ENCODE peak calls at places on chromosomes 4 and X, in four cellular contexts. C, O, J and E are unnamed samples.

GRCh38 chrX:123077671-123078070 is 106.4 kb upstream of the GRIA3 start:
- DNase-seq in C (no peak), O (no peak), J (peak; percentile 32), E (no peak)

GRCh38 chr4:17535906-17536305 is 20.9 kb downstream of the CLRN2 start:
- DNase-seq in C (no peak), O (no peak), J (no peak), E (no peak)

GRCh38 chr4:163542275-163542674 is 47.8 kb downstream of the TMA16 start:
- DNase-seq in C (no peak), O (no peak), J (peak; percentile 48), E (no peak)

GRCh38 chr4:77881460-77882295 is 19.0 kb downstream of the MRPL1 start:
- DNase-seq in C (peak; percentile 37), O (no peak), J (no peak), E (no peak)

GRCh38 chr4:36046026-36046425 is 198.3 kb downstream of the ARAP2 start:
- DNase-seq in C (no peak), O (no peak), J (no peak), E (no peak)

GRCh38 chr4:1520145-1520661 is 114.0 kb upstream of the NKX1-1 start:
- DNase-seq in C (no peak), O (no peak), J (no peak), E (no peak)

GRCh38 chr4:13329963-13330362 is 154.2 kb downstream of the RAB28 start:
- DNase-seq in C (no peak), O (no peak), J (peak; percentile 17), E (no peak)

GRCh38 chr4:53150631-53151488 is 215.0 kb downstream of the SCFD2 start:
- DNase-seq in C (no peak), O (no peak), J (peak; percentile 34), E (no peak)

GRCh38 chr4:174260099-174260498 is 23.4 kb downstream of the FBXO8 start:
- DNase-seq in C (no peak), O (no peak), J (peak; percentile 58), E (no peak)

GRCh38 chr4:149709640-149710039 is 106.0 kb downstream of the IQCM start:
- DNase-seq in C (no peak), O (no peak), J (no peak), E (no peak)

GRCh38 chrX:51802917-51803688 is 59.9 kb downstream of the GSPT2 start:
- DNase-seq in C (peak; percentile 74), O (peak; percentile 74), J (peak; percentile 64), E (peak; percentile 62)

GRCh38 chrX:107825698-107826285 is at the start of gene MID2:
- DNase-seq in C (peak; percentile 78), O (peak; percentile 61), J (peak; percentile 67), E (peak; percentile 63)

GRCh38 chr4:17500574-17500973 is 11.3 kb downstream of the QDPR start:
- DNase-seq in C (no peak), O (no peak), J (no peak), E (no peak)

GRCh38 chr4:78629991-78630541 is 78.5 kb downstream of the ANXA3 start:
- DNase-seq in C (peak; percentile 67), O (no peak), J (no peak), E (no peak)

GRCh38 chr4:112916868-112917267 is 132.6 kb upstream of the ANK2 start:
- DNase-seq in C (no peak), O (no peak), J (peak; percentile 49), E (no peak)

GRCh38 chr4:11281720-11282119 is 147.0 kb downstream of the HS3ST1 start:
- DNase-seq in C (no peak), O (no peak), J (no peak), E (no peak)

GRCh38 chr4:100778431-100778830 is 260.6 kb upstream of the EMCN start:
- DNase-seq in C (no peak), O (no peak), J (no peak), E (no peak)

GRCh38 chrX:1582686-1583437 is 8.5 kb upstream of the AKAP17A start:
- DNase-seq in C (no peak), O (no peak), J (peak; percentile 30), E (no peak)

GRCh38 chr4:164312671-164313070 is 441.3 kb upstream of the SMIM31 start:
- DNase-seq in C (no peak), O (no peak), J (no peak), E (no peak)

GRCh38 chr4:124884316-124884715 is 171.8 kb upstream of the ANKRD50 start:
- DNase-seq in C (no peak), O (no peak), J (no peak), E (no peak)

GRCh38 chr4:102139132-102139573 is 206.1 kb downstream of the SLC39A8 start:
- DNase-seq in C (no peak), O (no peak), J (peak; percentile 51), E (no peak)

GRCh38 chr4:109294006-109294405 is 8.5 kb downstream of the COL25A1 start:
- DNase-seq in C (peak; percentile 9), O (no peak), J (no peak), E (no peak)

GRCh38 chrX:78957049-78957767 is 12.0 kb downstream of the P2RY10 start:
- DNase-seq in C (no peak), O (no peak), J (no peak), E (no peak)

GRCh38 chr4:110518889-110519490 is 43.0 kb downstream of the ENPEP start:
- DNase-seq in C (peak; percentile 48), O (peak; percentile 11), J (peak; percentile 64), E (no peak)

GRCh38 chr4:150782311-150782710 is 200.4 kb downstream of the MAB21L2 start:
- DNase-seq in C (no peak), O (no peak), J (peak; percentile 29), E (no peak)

GRCh38 chrX:68710870-68711576 is 63.6 kb downstream of the STARD8 start:
- DNase-seq in C (peak; percentile 21), O (no peak), J (peak; percentile 34), E (peak; percentile 52)

GRCh38 chr4:81467672-81467964 is 4.1 kb downstream of the RASGEF1B start:
- DNase-seq in C (no peak), O (no peak), J (no peak), E (no peak)

GRCh38 chrX:138946941-138947340 is 235.4 kb upstream of the FGF13 start:
- DNase-seq in C (no peak), O (no peak), J (no peak), E (no peak)

GRCh38 chr4:58749206-58749605 is 1639.0 kb upstream of the IGFBP7 start:
- DNase-seq in C (peak; percentile 82), O (no peak), J (no peak), E (no peak)

GRCh38 chr4:9703391-9703790 is 78.0 kb upstream of the DRD5 start:
- DNase-seq in C (peak; percentile 87), O (peak; percentile 67), J (peak; percentile 4), E (no peak)

GRCh38 chr4:9709724-9710123 is 71.7 kb upstream of the DRD5 start:
- DNase-seq in C (no peak), O (no peak), J (no peak), E (no peak)

GRCh38 chr4:9704551-9705332 is 76.7 kb upstream of the DRD5 start:
- DNase-seq in C (peak; percentile 30), O (no peak), J (no peak), E (no peak)
- H3K9me3 ChIP-seq in C (no peaks in the 10 kb centered on the region), O (no peaks in the 10 kb centered on the region), J (no peaks in the 10 kb centered on the region), E (no peaks in the 10 kb centered on the region)

DNA sequence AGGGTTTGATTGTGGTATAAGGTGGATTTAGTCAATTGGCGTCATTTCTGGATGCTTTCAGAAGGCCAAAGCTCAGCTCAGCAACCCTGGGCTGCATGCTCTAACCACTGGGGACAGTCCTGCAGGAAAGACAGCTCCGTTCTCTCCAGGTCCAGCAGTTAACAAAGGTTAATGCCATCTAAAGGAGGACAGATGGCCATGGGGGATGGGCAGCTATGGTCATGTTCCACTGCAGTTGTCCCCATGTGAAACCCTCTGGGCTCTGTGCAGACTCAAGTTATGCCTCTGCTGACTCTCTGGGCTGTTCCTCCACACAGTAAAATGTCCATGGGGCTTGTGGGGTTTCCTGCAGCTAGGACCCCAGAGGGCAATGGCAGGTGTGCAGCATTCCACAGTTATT is 562.1 kb upstream of the ADGRL3 start:
- DNase-seq in C (no peak), O (no peak), J (no peak), E (no peak)
- H3K9me3 ChIP-seq in C (peaks cover 22% of the 10 kb centered on the region), O (no peaks in the 10 kb centered on the region), J (peaks cover 12% of the 10 kb centered on the region), E (no peaks in the 10 kb centered on the region)

GRCh38 chr4:40132816-40133215 is 64.0 kb upstream of the RHOH start:
- DNase-seq in C (no peak), O (no peak), J (no peak), E (no peak)
- H3K9me3 ChIP-seq in C (no peaks in the 10 kb centered on the region), O (no peaks in the 10 kb centered on the region), J (no peaks in the 10 kb centered on the region), E (no peaks in the 10 kb centered on the region)

GRCh38 chrX:57406149-57406548 is 119.6 kb downstream of the FAAH2 start:
- DNase-seq in C (no peak), O (no peak), J (no peak), E (no peak)
- H3K9me3 ChIP-seq in C (no peaks in the 10 kb centered on the region), O (no peaks in the 10 kb centered on the region), J (peaks cover 37% of the 10 kb centered on the region), E (no peaks in the 10 kb centered on the region)

DNA sequence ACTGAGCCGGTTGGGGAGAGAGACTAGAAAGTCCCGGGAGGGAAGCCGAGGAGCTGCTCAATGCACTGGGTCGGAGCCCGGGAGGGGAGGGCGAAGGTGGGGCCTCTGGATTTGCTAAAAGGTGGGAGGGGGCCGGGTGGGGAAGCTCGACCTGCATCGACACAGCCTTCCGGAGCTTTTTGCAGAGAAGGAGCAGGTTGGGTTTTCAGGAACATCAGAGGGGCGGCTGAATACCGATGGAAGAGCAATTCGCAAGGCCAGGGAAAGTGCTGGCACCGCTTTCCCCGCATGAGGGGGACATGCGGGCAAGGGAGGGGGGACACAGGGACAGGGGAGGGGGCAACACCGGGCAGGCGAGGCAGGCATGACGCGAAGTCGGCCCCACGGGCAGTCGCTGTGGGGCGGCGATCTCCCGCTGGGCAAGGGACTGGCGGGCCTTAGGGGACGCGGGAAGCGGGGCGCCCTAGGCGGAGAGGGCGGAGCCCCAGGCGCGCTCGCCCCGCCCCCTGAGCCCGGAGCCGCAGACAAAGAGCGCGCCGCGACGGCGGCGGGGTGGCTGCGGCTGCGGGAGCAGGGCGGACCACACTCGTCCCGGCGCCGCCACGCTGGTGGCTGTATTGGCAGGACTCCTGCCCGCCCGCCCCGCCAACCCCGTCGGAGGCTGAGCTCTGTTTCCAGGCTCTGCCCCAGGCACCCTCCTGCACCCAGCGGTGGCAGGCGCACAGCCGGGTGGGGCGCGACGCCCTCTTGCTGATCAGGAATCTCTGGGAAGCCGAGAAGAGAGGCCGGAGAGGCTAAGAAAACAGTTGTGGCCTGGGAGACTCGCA is 11.6 kb downstream of the PDZD4 start:
- DNase-seq in C (peak; percentile 49), O (peak; percentile 47), J (peak; percentile 58), E (peak; percentile 34)
- H3K9me3 ChIP-seq in C (no peaks in the 10 kb centered on the region), O (no peaks in the 10 kb centered on the region), J (no peaks in the 10 kb centered on the region), E (no peaks in the 10 kb centered on the region)

GRCh38 chrX:144275826-144276225 is 392.0 kb downstream of the UBE2NL start:
- DNase-seq in C (no peak), O (no peak), J (no peak), E (no peak)
- H3K9me3 ChIP-seq in C (no peaks in the 10 kb centered on the region), O (no peaks in the 10 kb centered on the region), J (no peaks in the 10 kb centered on the region), E (no peaks in the 10 kb centered on the region)

GRCh38 chrX:10117301-10117700 is 39.5 kb upstream of the CLCN4 start:
- DNase-seq in C (no peak), O (no peak), J (no peak), E (peak; percentile 51)
- H3K9me3 ChIP-seq in C (no peaks in the 10 kb centered on the region), O (no peaks in the 10 kb centered on the region), J (no peaks in the 10 kb centered on the region), E (no peaks in the 10 kb centered on the region)

GRCh38 chr4:26945794-26946193 is 85.2 kb downstream of the STIM2 start:
- DNase-seq in C (no peak), O (no peak), J (no peak), E (no peak)
- H3K9me3 ChIP-seq in C (peaks cover 9% of the 10 kb centered on the region), O (no peaks in the 10 kb centered on the region), J (no peaks in the 10 kb centered on the region), E (no peaks in the 10 kb centered on the region)